ENCODE peak calls at places on chromosomes 7 and 10, in five cellular contexts. L is HepG2, O is K562, P is H1, W is WTC11. R is an unnamed sample.

GRCh38 chr7:28407643-28408042 is 4.7 kb upstream of the CREB5 start:
- DNase-seq in L (no peak), O (no peak), P (no peak), W (no peak), R (no peak)

GRCh38 chr10:29630205-29631048 is 4.3 kb downstream of the SVIL start:
- DNase-seq in W (no peak), P (no peak), O (no peak), L (no peak), R (no peak)

GRCh38 chr10:87092356-87092860 is 2.2 kb downstream of the GLUD1 start:
- DNase-seq in P (no peak), L (no peak), W (no peak), O (no peak), R (peak; percentile 46)

GRCh38 chr7:106285051-106285800 is 443 bp upstream of the NAMPT start:
- DNase-seq in L (peak; percentile 95), O (peak; percentile 100), P (peak; percentile 95), W (peak; percentile 99), R (peak; percentile 98)

GRCh38 chr7:104982773-104983619 is 31.0 kb upstream of the KMT2E start:
- DNase-seq in L (no peak), W (no peak), O (no peak), P (no peak), R (no peak)

GRCh38 chr7:26293569-26294308 is 2.1 kb downstream of the SNX10 start:
- DNase-seq in O (no peak), L (no peak), W (no peak), P (no peak), R (no peak)

GRCh38 chr10:72523932-72524396 is 101.9 kb downstream of the MICU1 start:
- DNase-seq in L (peak; percentile 62), W (no peak), O (no peak), P (no peak), R (no peak)

GRCh38 chr10:49165940-49166803 is 22.0 kb downstream of the TMEM273 start:
- DNase-seq in L (no peak), P (no peak), O (peak; percentile 96), W (no peak), R (no peak)

GRCh38 chr7:101941481-101942383 is 124.3 kb downstream of the CUX1 start:
- DNase-seq in P (no peak), O (peak; percentile 61), L (no peak), W (no peak), R (no peak)

GRCh38 chr10:30373596-30374327 is 24.7 kb upstream of the MTPAP start:
- DNase-seq in L (no peak), O (no peak), W (no peak), P (no peak), R (no peak)

GRCh38 chr10:86945361-86946214 is 11.8 kb downstream of the MMRN2 start:
- DNase-seq in O (no peak), W (peak; percentile 82), L (peak; percentile 44), P (peak; percentile 53), R (peak; percentile 89)

GRCh38 chr10:68759967-68760366 is 38.9 kb downstream of the CCAR1 start:
- DNase-seq in P (no peak), W (no peak), O (no peak), L (peak; percentile 31), R (no peak)

GRCh38 chr10:75876710-75877109 is 445.3 kb downstream of the LRMDA start:
- DNase-seq in W (no peak), L (no peak), P (no peak), O (no peak), R (no peak)

GRCh38 chr7:4239991-4240812 is 441.9 kb upstream of the FOXK1 start:
- DNase-seq in W (no peak), O (no peak), P (no peak), L (peak; percentile 73), R (peak; percentile 44)

GRCh38 chr7:34453150-34453549 is 204.9 kb upstream of the NPSR1 start:
- DNase-seq in W (no peak), P (no peak), L (no peak), O (no peak), R (no peak)

GRCh38 chr7:4882742-4883351 is 669 bp downstream of the RADIL start:
- DNase-seq in P (no peak), O (no peak), W (no peak), L (no peak), R (peak; percentile 43)

GRCh38 chr10:24360286-24361127 is 151.6 kb downstream of the KIAA1217 start:
- DNase-seq in P (no peak), W (peak; percentile 71), L (peak; percentile 50), O (peak; percentile 57), R (peak; percentile 81)

GRCh38 chr10:86644412-86645110 is 9.8 kb upstream of the OPN4 start:
- DNase-seq in P (no peak), O (no peak), L (peak; percentile 10), W (no peak), R (no peak)

GRCh38 chr10:105192146-105192545 is 551.1 kb downstream of the SORCS3 start:
- DNase-seq in W (no peak), L (no peak), O (no peak), P (no peak), R (no peak)

GRCh38 chr7:91683823-91684222 is 196.7 kb downstream of the MTERF1 start:
- DNase-seq in L (no peak), W (no peak), P (no peak), O (peak; percentile 64), R (no peak)

GRCh38 chr10:103653581-103654020 is 160.1 kb downstream of the NEURL1 start:
- DNase-seq in O (no peak), W (no peak), L (no peak), P (no peak), R (no peak)

GRCh38 chr7:131600578-131600977 is 44.1 kb upstream of the PODXL start:
- DNase-seq in P (no peak), O (no peak), W (no peak), L (peak; percentile 12), R (peak; percentile 53)

GRCh38 chr7:88302486-88302885 is 4.2 kb downstream of the STEAP4 start:
- DNase-seq in O (no peak), P (no peak), L (no peak), W (no peak), R (no peak)

GRCh38 chr10:121426307-121426706 is 171.9 kb downstream of the FGFR2 start:
- DNase-seq in O (peak; percentile 23), W (no peak), P (no peak), L (no peak), R (peak; percentile 69)

GRCh38 chr7:34269084-34269483 is 363.7 kb downstream of the BMPER start:
- DNase-seq in P (no peak), O (no peak), L (no peak), W (no peak), R (peak; percentile 39)

GRCh38 chr7:132255898-132256297 is 320.4 kb downstream of the PLXNA4 start:
- DNase-seq in O (no peak), W (no peak), P (no peak), L (peak; percentile 20), R (no peak)

GRCh38 chr7:20474244-20474643 is 141.2 kb upstream of the ABCB5 start:
- DNase-seq in L (no peak), O (no peak), W (no peak), P (no peak), R (no peak)

GRCh38 chr7:20466425-20467125 is 135.9 kb downstream of the ITGB8 start:
- DNase-seq in P (no peak), W (no peak), L (no peak), O (no peak), R (no peak)

GRCh38 chr7:20470082-20470481 is 139.4 kb downstream of the ITGB8 start:
- DNase-seq in W (no peak), L (no peak), P (no peak), O (no peak), R (no peak)

GRCh38 chr7:20470726-20471125 is 140.0 kb downstream of the ITGB8 start:
- DNase-seq in O (no peak), W (no peak), L (no peak), P (no peak), R (no peak)
- TF ChIP-seq CREB1 in O (no peak), W (no peak), L (no peak), P (no peak), R (no peak)

GRCh38 chr10:125216309-125216708 is 55.9 kb upstream of the CTBP2 start:
- DNase-seq in O (no peak), P (no peak), L (no peak), W (no peak), R (no peak)

GRCh38 chr10:125214283-125214570 is 53.9 kb upstream of the CTBP2 start:
- DNase-seq in P (no peak), W (no peak), L (no peak), O (no peak), R (no peak)

GRCh38 chr10:125216897-125217296 is 56.5 kb upstream of the CTBP2 start:
- DNase-seq in O (no peak), W (no peak), L (no peak), P (no peak), R (no peak)

GRCh38 chr10:125212150-125212809 is 51.9 kb upstream of the CTBP2 start:
- DNase-seq in W (no peak), P (no peak), O (no peak), L (no peak), R (no peak)

GRCh38 chr10:125213541-125214282 is 53.3 kb upstream of the CTBP2 start:
- DNase-seq in O (no peak), W (no peak), L (no peak), P (no peak), R (no peak)
- TF ChIP-seq CREB1 in O (no peak), W (no peak), L (no peak), P (no peak), R (no peak)

DNA sequence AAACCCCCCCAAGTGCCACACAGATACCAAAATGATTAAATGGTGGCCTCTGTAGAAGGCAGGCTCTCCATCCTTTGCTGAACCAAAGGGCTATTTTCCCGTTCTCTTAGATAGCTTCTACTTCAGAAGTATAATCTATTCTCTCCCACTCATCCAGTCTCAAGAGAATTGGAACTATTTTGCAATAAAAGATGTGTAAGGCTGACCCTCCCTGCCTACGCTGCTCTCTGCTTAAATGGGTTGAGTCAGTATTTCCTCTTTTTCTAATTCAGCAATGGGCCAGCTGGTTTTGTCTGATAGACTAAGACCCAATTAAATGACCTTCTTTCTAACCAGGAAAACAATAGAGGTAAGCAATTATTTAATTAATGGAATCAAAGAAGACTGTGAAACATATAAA is 171.5 kb downstream of the ZNF365 start:
- DNase-seq in L (no peak), W (no peak), P (no peak), O (no peak), R (no peak)
- TF ChIP-seq CREB1 in L (no peak), W (no peak), P (no peak), O (no peak), R (no peak)

GRCh38 chr10:119316002-119316358 is 108.6 kb downstream of the GRK5 start:
- DNase-seq in L (no peak), W (no peak), O (no peak), P (no peak), R (no peak)

GRCh38 chr10:119315128-119316001 is 108.0 kb downstream of the GRK5 start:
- DNase-seq in L (peak; percentile 83), W (no peak), O (peak; percentile 62), P (no peak), R (peak; percentile 43)

GRCh38 chr10:119314486-119314885 is 107.1 kb downstream of the GRK5 start:
- DNase-seq in L (no peak), P (no peak), W (no peak), O (no peak), R (no peak)

GRCh38 chr10:119318411-119319160 is 111.2 kb downstream of the GRK5 start:
- DNase-seq in L (no peak), W (no peak), P (no peak), O (no peak), R (no peak)

DNA sequence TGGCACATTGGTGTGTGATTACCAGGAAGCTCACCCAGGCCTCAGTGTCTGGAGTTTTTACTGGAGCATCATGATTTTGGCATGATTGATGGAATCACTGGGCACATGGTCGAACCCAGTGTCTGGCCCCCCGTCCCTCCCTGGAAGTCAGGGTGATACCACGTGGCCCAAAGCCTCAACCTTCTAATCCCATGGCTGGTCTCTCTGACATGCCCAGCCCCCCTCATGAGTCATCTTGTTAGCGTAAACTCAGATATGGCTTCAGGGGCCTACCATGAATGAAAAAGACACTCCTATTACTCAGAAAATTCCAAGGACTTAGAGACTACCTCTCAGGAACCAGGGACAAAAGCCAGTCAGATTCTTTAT is 109.3 kb downstream of the GRK5 start:
- DNase-seq in W (no peak), O (peak; percentile 44), L (peak; percentile 89), P (no peak), R (no peak)
- TF ChIP-seq CREB1 in W (no peak), O (no peak), L (no peak), P (no peak), R (no peak)

R was measured in GM23338.